ENCODE peak calls at places on chromosomes 12 and 14, in ten cellular contexts. U, X, O, Z, C, G, H, A, J and E are unnamed samples.

GRCh38 chr14:49483266-49483665 is 102.9 kb downstream of the RPS29 start:
- DNase-seq in J (no peak), G (peak), X (no peak), O (no peak), A (no peak), H (no peak), U (no peak), C (no peak), Z (no peak), E (no peak)

GRCh38 chr14:54754116-54754622 is 148.5 kb downstream of the GCH1 start:
- DNase-seq in C (no peak), O (no peak), G (no peak), A (no peak), X (no peak), Z (no peak), H (no peak), U (no peak), J (no peak), E (no peak)

GRCh38 chr14:30214456-30215090 is 286.9 kb upstream of the PRKD1 start:
- DNase-seq in H (peak), C (peak), J (peak), X (no peak), G (peak), Z (no peak), O (peak), U (no peak), A (no peak), E (no peak)

GRCh38 chr14:101019974-101020710 is 116.6 kb upstream of the RTL1 start:
- DNase-seq in Z (peak), A (no peak), H (no peak), J (no peak), X (no peak), G (no peak), C (no peak), O (no peak), U (peak), E (peak)

GRCh38 chr14:61153914-61154545 is 127.1 kb downstream of the TMEM30B start:
- DNase-seq in Z (no peak), G (no peak), X (no peak), C (no peak), J (no peak), A (no peak), O (no peak), H (no peak), U (no peak), E (no peak)

GRCh38 chr14:77980475-77981321 is 180.8 kb downstream of the ADCK1 start:
- DNase-seq in C (no peak), A (no peak), U (peak), X (no peak), H (peak), O (no peak), Z (peak), G (no peak), J (no peak), E (peak)

GRCh38 chr14:72594099-72594901 is 299.6 kb downstream of the DPF3 start:
- DNase-seq in J (peak), G (no peak), U (no peak), Z (no peak), A (no peak), X (no peak), C (no peak), O (no peak), H (peak), E (no peak)

GRCh38 chr12:88325076-88325827 is 183.1 kb downstream of the TMTC3 start:
- DNase-seq in X (peak), C (peak), Z (no peak), J (no peak), O (no peak), U (no peak), H (peak), G (no peak), A (no peak), E (no peak)

GRCh38 chr14:96571311-96571710 is 69.1 kb downstream of the PAPOLA start:
- DNase-seq in H (no peak), A (no peak), O (no peak), G (no peak), U (no peak), C (no peak), X (no peak), Z (no peak), J (no peak), E (no peak)

GRCh38 chr14:100376751-100377171 is 53.6 kb downstream of the SLC25A47 start:
- DNase-seq in C (no peak), G (no peak), A (no peak), X (no peak), Z (peak), J (no peak), U (no peak), H (peak), O (no peak), E (no peak)

GRCh38 chr12:119788783-119789182 is 88.3 kb downstream of the CIT start:
- DNase-seq in H (no peak), C (no peak), U (no peak), X (no peak), J (no peak), G (no peak), Z (no peak), A (no peak), O (no peak), E (no peak)

GRCh38 chr14:67837011-67837624 is 17.5 kb downstream of the RAD51B start:
- DNase-seq in G (peak), C (peak), H (peak), U (peak), J (peak), X (peak), A (no peak), Z (no peak), O (peak), E (no peak)

GRCh38 chr12:19036673-19037357 is 92.7 kb upstream of the PLEKHA5 start:
- DNase-seq in O (no peak), G (no peak), A (no peak), X (no peak), C (peak), U (peak), J (no peak), Z (no peak), H (peak), E (no peak)

GRCh38 chr12:34347367-34347766 is 325.1 kb downstream of the ALG10 start:
- DNase-seq in X (no peak), C (no peak), A (no peak), Z (no peak), H (no peak), G (peak), O (no peak), U (no peak), J (no peak), E (no peak)
- TF ChIP-seq CTCF in X (no peak), C (no peak), A (no peak), Z (no peak), H (no peak), G (peak), O (no peak), U (no peak), J (no peak), E (no peak)

GRCh38 chr14:25411933-25412757 is 362.2 kb upstream of the STXBP6 start:
- DNase-seq in G (no peak), H (no peak), A (no peak), J (no peak), C (no peak), X (no peak), U (no peak), Z (peak), O (peak), E (no peak)
- TF ChIP-seq CTCF in G (peak), H (no peak), A (no peak), J (no peak), C (peak), X (peak), U (no peak), Z (peak), O (peak), E (peak)

GRCh38 chr12:124518051-124518932 is 49.1 kb downstream of the NCOR2 start:
- DNase-seq in U (peak), Z (no peak), A (no peak), C (peak), O (no peak), X (peak), G (peak), J (no peak), H (peak), E (peak)

GRCh38 chr12:124516850-124517249 is 50.6 kb downstream of the NCOR2 start:
- DNase-seq in Z (no peak), U (no peak), C (no peak), A (no peak), X (no peak), G (no peak), O (no peak), H (no peak), J (no peak), E (no peak)

GRCh38 chr12:124515981-124516380 is 51.4 kb downstream of the NCOR2 start:
- DNase-seq in G (no peak), U (no peak), Z (no peak), O (no peak), X (no peak), H (no peak), J (no peak), A (no peak), C (no peak), E (no peak)

GRCh38 chr12:124514996-124515932 is 52.1 kb downstream of the NCOR2 start:
- DNase-seq in Z (no peak), A (no peak), C (no peak), H (no peak), U (no peak), X (no peak), G (no peak), J (no peak), O (no peak), E (no peak)

GRCh38 chr12:124517260-124518050 is 50.0 kb downstream of the NCOR2 start:
- DNase-seq in Z (no peak), A (no peak), O (no peak), H (peak), G (peak), J (no peak), X (no peak), C (peak), U (peak), E (peak)
- TF ChIP-seq CTCF in Z (no peak), A (no peak), O (no peak), H (peak), G (no peak), J (no peak), X (no peak), C (peak), U (no peak), E (peak)

GRCh38 chr12:52311282-52311643 is 9.9 kb downstream of the KRT83 start:
- DNase-seq in O (no peak), A (no peak), Z (no peak), C (no peak), U (no peak), H (no peak), G (no peak), X (no peak), J (no peak), E (peak)

GRCh38 chr12:52308807-52309425 is 12.3 kb downstream of the KRT83 start:
- DNase-seq in A (no peak), X (no peak), J (no peak), Z (no peak), H (no peak), O (no peak), U (no peak), C (no peak), G (peak), E (no peak)

GRCh38 chr12:52305921-52306705 is 14.8 kb upstream of the KRT81 start:
- DNase-seq in O (no peak), J (no peak), X (no peak), Z (no peak), A (no peak), U (no peak), H (no peak), G (no peak), C (no peak), E (no peak)

GRCh38 chr12:52310622-52311281 is 10.4 kb downstream of the KRT83 start:
- DNase-seq in A (no peak), J (no peak), U (no peak), C (no peak), O (no peak), X (no peak), Z (no peak), G (no peak), H (peak), E (peak)

DNA sequence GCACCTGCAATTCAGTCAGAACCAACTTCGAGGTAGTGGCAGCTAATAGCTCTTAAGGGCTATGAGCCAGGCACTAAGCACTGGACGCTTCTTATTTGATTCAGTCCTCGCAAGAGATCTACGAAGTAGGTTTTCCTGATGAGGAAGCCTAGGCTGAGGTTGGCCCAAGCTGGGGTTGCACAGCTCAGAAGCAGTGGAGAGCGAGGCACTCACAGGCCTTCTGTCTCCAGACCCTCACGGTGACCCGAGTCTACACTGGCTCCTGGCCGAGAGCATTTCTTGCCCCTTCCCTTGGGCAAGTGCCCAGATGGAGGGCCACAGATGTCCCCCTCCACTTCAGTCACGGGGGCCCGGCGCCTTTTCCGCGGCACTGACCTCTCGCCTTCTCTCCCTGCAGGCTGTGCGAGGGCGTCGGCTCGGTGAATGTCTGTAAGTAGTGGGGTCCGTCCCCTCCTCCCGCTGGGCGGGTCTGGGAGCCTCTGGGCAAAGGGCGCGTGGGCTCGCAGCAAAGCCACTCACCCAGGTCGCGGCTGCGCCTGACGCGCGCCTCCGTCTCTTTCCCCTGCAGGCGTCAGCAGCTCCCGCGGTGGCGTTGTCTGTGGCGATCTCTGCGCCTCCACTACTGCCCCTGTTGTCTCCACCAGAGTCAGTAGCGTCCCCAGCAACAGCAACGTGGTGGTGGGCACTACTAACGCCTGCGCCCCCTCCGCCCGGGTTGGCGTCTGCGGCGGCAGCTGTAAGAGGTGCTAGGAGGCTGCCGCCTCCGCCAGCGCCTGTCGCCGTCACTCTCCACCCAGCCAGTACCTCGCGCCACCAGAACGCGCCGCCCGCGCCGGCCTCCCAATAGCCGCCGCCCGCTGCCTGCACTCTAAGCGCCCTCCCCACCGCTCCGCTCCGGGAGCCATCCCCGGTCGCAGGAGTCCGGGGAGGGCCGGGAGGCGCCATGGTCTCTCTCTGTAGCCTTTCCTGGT is 13.1 kb downstream of the KRT83 start:
- DNase-seq in A (no peak), H (peak), U (peak), C (peak), Z (peak), X (no peak), O (no peak), G (peak), J (no peak), E (no peak)
- TF ChIP-seq CTCF in A (no peak), H (no peak), U (no peak), C (peak), Z (peak), X (peak), O (no peak), G (no peak), J (no peak), E (peak)

DNA sequence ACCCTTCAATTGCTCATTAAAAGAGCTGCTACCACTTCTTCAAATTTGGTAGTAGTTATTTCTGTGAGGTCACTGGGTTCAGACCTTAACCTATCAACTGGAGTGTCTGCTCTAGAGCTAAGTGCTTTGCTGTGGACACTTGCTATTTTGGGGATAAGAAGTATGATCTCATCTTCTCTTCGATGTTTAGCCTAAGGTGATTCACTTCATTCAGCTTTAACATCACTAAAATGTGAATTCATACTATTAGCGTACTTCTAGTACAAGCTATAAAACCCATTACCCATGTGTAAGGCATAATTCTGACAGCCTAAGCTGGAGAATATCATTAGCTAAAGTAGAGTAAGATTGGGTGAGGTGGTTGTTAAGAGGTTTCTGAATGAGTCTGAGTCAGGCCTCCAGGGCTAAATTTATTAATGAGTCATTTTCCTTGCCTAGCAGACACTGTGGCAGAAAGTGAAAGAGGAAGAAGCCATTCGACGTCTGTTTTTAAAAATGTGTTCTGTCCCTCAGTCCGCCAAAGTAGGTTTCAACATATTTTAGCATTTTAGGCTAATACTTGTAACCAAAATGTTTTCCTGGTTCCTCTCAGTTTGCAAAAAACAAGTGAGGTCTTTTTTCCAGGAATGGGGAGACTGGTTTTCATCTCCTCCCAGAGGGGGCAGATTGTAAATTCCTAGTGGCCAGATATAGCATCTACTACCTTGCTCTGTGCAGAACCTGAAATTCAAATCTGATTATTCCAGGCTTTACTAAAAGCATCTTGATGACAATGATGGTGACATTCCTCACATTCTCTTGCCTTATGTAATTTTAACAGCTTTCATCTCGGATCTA is 103.6 kb downstream of the SSPN start:
- DNase-seq in A (no peak), H (peak), C (peak), J (peak), Z (no peak), U (no peak), X (no peak), O (peak), G (peak), E (no peak)
- TF ChIP-seq CTCF in A (no peak), H (peak), C (peak), J (no peak), Z (no peak), U (no peak), X (peak), O (peak), G (peak), E (peak)

DNA sequence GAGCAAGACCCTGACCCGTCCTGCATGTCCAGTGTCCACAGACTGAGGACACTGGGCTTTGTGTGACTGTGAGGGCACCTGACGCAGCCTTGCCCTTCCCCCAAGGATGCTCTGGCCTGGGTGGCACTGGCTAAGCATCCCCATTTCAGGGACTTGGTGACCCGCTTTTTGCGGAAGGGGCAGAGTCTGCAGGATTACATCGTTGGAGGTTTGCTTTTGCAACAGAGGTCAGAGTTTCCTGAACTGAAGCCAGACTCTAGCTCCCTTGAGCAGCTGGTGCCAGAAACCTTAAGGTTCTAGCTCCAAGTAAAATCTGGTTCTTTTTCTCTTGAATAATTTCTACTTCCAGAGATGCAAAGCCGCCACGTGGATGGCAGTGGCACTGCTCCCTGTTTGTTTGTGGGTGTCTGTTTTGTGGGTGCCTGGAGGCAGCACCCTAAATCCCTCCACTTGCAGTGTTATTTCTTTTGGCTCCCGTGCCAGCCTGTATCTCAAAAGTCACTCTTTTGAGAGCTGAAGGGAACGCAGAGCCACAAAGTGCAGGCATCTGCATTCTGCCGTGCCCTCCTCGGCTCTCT is 184.7 kb downstream of the TSPAN9 start:
- DNase-seq in U (no peak), G (no peak), H (no peak), O (no peak), A (no peak), C (no peak), Z (no peak), J (no peak), X (no peak), E (no peak)
- TF ChIP-seq CTCF in U (no peak), G (no peak), H (peak), O (no peak), A (no peak), C (no peak), Z (no peak), J (no peak), X (no peak), E (no peak)

GRCh38 chr12:128385736-128386135 is 118.8 kb downstream of the TMEM132C start:
- DNase-seq in C (no peak), J (no peak), G (no peak), H (no peak), A (no peak), X (no peak), Z (no peak), O (no peak), U (no peak), E (no peak)

GRCh38 chr12:128388461-128388921 is 121.5 kb downstream of the TMEM132C start:
- DNase-seq in X (no peak), H (no peak), A (no peak), C (no peak), Z (no peak), J (no peak), O (no peak), G (no peak), U (no peak), E (peak)

GRCh38 chr12:128382946-128383739 is 116.2 kb downstream of the TMEM132C start:
- DNase-seq in X (no peak), O (no peak), J (no peak), G (no peak), H (no peak), A (no peak), C (no peak), Z (peak), U (no peak), E (no peak)

GRCh38 chr12:128381961-128382360 is 115.0 kb downstream of the TMEM132C start:
- DNase-seq in A (no peak), J (no peak), Z (no peak), C (no peak), G (no peak), O (no peak), H (no peak), X (no peak), U (no peak), E (no peak)

DNA sequence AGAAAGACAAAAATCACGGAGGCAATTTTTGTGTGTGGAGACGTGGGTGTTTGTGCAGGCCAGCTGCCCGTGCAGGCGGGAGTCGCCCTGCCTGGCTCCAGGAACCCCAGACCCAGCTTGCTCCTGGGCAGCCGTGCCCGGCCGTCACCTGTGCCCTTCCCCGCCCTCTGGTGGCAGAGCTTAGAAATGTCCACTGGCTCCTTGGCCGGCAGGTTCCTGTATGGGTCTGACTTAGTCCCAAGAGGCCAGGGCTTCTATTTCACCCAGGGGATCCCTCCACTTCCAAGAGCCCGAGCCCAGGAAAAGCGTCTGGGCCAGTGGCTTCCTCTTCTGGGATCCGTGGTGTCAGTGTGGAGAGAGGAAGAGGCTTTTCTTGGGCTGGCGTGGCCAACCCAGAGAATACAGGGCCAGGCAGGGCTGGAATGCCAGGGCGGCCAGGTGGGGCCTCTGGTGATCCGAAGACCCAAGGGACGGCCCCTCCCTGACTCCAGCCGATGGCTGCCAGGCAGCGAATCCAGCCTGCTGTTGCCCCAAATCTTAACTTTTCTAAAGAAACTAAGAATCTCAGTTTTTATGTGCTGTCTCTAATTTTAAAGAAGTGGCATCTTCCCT is 120.9 kb downstream of the TMEM132C start:
- DNase-seq in A (no peak), O (peak), H (no peak), X (no peak), J (peak), U (peak), G (peak), C (no peak), Z (peak), E (peak)
- TF ChIP-seq CTCF in A (no peak), O (peak), H (no peak), X (peak), J (peak), U (no peak), G (peak), C (no peak), Z (peak), E (peak)